ENCODE peak calls at places on chromosome 17, in four cellular contexts. O is MM.1S, Y is cardiac muscle cell, B is heart right ventricle. S is an unnamed sample.

GRCh38 chr17:80423536-80424225 is 8.7 kb downstream of the ENDOV start:
- DNase-seq in O (no peak), Y (no peak), B (no peak), S (no peak)

GRCh38 chr17:59846391-59847165 is 46.2 kb downstream of the TUBD1 start:
- DNase-seq in O (peak; percentile 84), B (no peak), Y (peak; percentile 87), S (no peak)

GRCh38 chr17:62627904-62628603 is 584 bp downstream of the MRC2 start:
- DNase-seq in O (no peak), Y (peak; percentile 85), B (peak; percentile 44), S (no peak)

GRCh38 chr17:42291136-42291535 is 2.8 kb downstream of the STAT5A start:
- DNase-seq in B (peak; percentile 2), O (no peak), Y (no peak), S (peak; percentile 33)

GRCh38 chr17:80956321-80957190 is 35.1 kb upstream of the CHMP6 start:
- DNase-seq in O (no peak), B (no peak), Y (no peak), S (no peak)

GRCh38 chr17:61490540-61490975 is 38.3 kb downstream of the TBX4 start:
- DNase-seq in O (no peak), B (no peak), Y (peak; percentile 72), S (no peak)

GRCh38 chr17:49013311-49014205 is 16.4 kb downstream of the IGF2BP1 start:
- DNase-seq in Y (peak; percentile 68), B (no peak), O (no peak), S (no peak)

GRCh38 chr17:2346475-2346874 is 9.2 kb downstream of the SGSM2 start:
- DNase-seq in B (no peak), Y (no peak), O (no peak), S (no peak)

GRCh38 chr17:48722201-48722907 is at the start of gene PRAC1:
- DNase-seq in B (no peak), O (no peak), Y (no peak), S (no peak)

GRCh38 chr17:77266891-77267341 is 126.1 kb downstream of the SEC14L1 start:
- DNase-seq in Y (peak; percentile 64), O (no peak), B (no peak), S (no peak)

GRCh38 chr17:49360796-49361128 is 1.3 kb downstream of the ZNF652 start:
- DNase-seq in B (no peak), O (no peak), Y (no peak), S (no peak)

GRCh38 chr17:17860761-17861107 is 23.9 kb upstream of the SREBF1 start:
- DNase-seq in Y (no peak), B (no peak), O (no peak), S (no peak)

GRCh38 chr17:59804910-59805381 is 87.8 kb downstream of the TUBD1 start:
- DNase-seq in B (no peak), Y (peak; percentile 61), O (no peak), S (no peak)

GRCh38 chr17:67469208-67469980 is 92.3 kb downstream of the PITPNC1 start:
- DNase-seq in O (no peak), Y (peak; percentile 65), B (no peak), S (peak; percentile 65)

GRCh38 chr17:73650147-73650546 is 5.9 kb upstream of the SDK2 start:
- DNase-seq in B (no peak), O (no peak), Y (peak; percentile 10), S (no peak)

GRCh38 chr17:40462343-40463121 is 19.3 kb downstream of the IGFBP4 start:
- DNase-seq in B (no peak), Y (no peak), O (no peak), S (no peak)
- H3K4me1 ChIP-seq in B (peaks cover 60% of the 10 kb centered on the region), Y (peaks cover 47% of the 10 kb centered on the region), O (no peaks in the 10 kb centered on the region), S (no peaks in the 10 kb centered on the region)

GRCh38 chr17:82479602-82480001 is 21.1 kb downstream of the NARF start:
- DNase-seq in Y (no peak), O (no peak), B (no peak), S (no peak)
- H3K36me3 ChIP-seq in Y (peaks cover 54% of the 10 kb centered on the region), O (no peaks in the 10 kb centered on the region), B (peaks cover 99% of the 10 kb centered on the region), S (peaks cover 39% of the 10 kb centered on the region)

GRCh38 chr17:38511126-38512108 is 83.2 kb downstream of the ARHGAP23 start:
- DNase-seq in Y (peak; percentile 51), B (no peak), O (no peak), S (no peak)
- H3K4me3 ChIP-seq in Y (peak overlapping the region; percentile 27), B (no peak overlapping the region), O (no peak overlapping the region), S (no peak overlapping the region)

GRCh38 chr17:82803606-82804005 is 36.2 kb downstream of the ZNF750 start:
- DNase-seq in O (no peak), Y (no peak), B (no peak), S (no peak)
- H3K4me1 ChIP-seq in O (no peaks in the 10 kb centered on the region), Y (peaks cover 10% of the 10 kb centered on the region), B (peaks cover 37% of the 10 kb centered on the region), S (no peaks in the 10 kb centered on the region)

DNA sequence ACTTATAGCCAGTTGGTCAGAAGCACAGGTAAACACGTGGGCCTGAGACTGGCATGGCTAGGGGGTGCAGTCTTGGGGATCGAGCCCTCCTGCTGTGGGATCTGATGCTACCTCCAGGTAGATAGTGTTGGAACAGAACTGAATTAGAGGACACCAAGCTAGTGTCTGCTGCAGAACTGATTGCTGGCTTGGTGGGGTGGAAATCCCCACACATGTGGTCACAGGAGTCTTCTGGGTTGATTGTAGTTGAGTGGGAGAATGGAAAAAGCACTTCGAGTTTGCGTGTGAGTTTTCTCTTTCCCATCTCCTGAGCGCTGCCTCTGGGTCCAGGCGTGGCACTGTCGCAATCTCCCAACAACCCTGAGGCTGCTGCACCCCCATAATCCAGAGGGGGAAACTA is 8.0 kb upstream of the SPATA32 start:
- DNase-seq in Y (no peak), O (no peak), B (no peak), S (no peak)
- H3K36me3 ChIP-seq in Y (peaks cover 10% of the 10 kb centered on the region), O (peaks cover 4% of the 10 kb centered on the region), B (peaks cover 95% of the 10 kb centered on the region), S (peaks cover 63% of the 10 kb centered on the region)